ENCODE peak calls at places on chromosomes 11 and 22, in five cellular contexts. One of them, this sample, is unnamed.

GRCh38 chr22:49930596-49931412 is 12.4 kb downstream of the CRELD2 start:
- DNase-seq in hypothalamus: peak
- DNase-seq in ascending aorta: peak
- DNase-seq in IMR-90: peak
- DNase-seq in NCI-H1092 treated with DMSO at 0.1 percent for 48 hours: peak
- DNase-seq in this sample: peak

GRCh38 chr11:100949443-100949842 is 180.2 kb downstream of the PGR start:
- DNase-seq in hypothalamus: no peak
- DNase-seq in ascending aorta: no peak
- DNase-seq in IMR-90: no peak
- DNase-seq in NCI-H1092 treated with DMSO at 0.1 percent for 48 hours: no peak
- DNase-seq in this sample: no peak

GRCh38 chr11:106159846-106160245 is 82.4 kb downstream of the AASDHPPT start:
- DNase-seq in hypothalamus: no peak
- DNase-seq in ascending aorta: no peak
- DNase-seq in IMR-90: no peak
- DNase-seq in NCI-H1092 treated with DMSO at 0.1 percent for 48 hours: no peak
- DNase-seq in this sample: no peak

GRCh38 chr11:107840120-107840479 is 18.5 kb downstream of the SLC35F2 start:
- DNase-seq in hypothalamus: no peak
- DNase-seq in ascending aorta: no peak
- DNase-seq in IMR-90: no peak
- DNase-seq in NCI-H1092 treated with DMSO at 0.1 percent for 48 hours: no peak
- DNase-seq in this sample: no peak

GRCh38 chr11:1339066-1339675 is 29.7 kb upstream of the TOLLIP start:
- DNase-seq in hypothalamus: no peak
- DNase-seq in ascending aorta: no peak
- DNase-seq in IMR-90: no peak
- DNase-seq in NCI-H1092 treated with DMSO at 0.1 percent for 48 hours: no peak
- DNase-seq in this sample: no peak

GRCh38 chr11:32366671-32367070 is 68.7 kb downstream of the WT1 start:
- DNase-seq in hypothalamus: no peak
- DNase-seq in ascending aorta: no peak
- DNase-seq in IMR-90: no peak
- DNase-seq in NCI-H1092 treated with DMSO at 0.1 percent for 48 hours: no peak
- DNase-seq in this sample: no peak

GRCh38 chr11:68847395-68847794 is 5.7 kb upstream of the CPT1A start:
- DNase-seq in hypothalamus: no peak
- DNase-seq in ascending aorta: no peak
- DNase-seq in IMR-90: no peak
- DNase-seq in NCI-H1092 treated with DMSO at 0.1 percent for 48 hours: no peak
- DNase-seq in this sample: no peak

GRCh38 chr11:2468363-2469240 is 23.8 kb downstream of the KCNQ1 start:
- DNase-seq in hypothalamus: no peak
- DNase-seq in ascending aorta: no peak
- DNase-seq in IMR-90: no peak
- DNase-seq in NCI-H1092 treated with DMSO at 0.1 percent for 48 hours: no peak
- DNase-seq in this sample: no peak

GRCh38 chr11:74783241-74783871 is 34.7 kb downstream of the RNF169 start:
- DNase-seq in hypothalamus: no peak
- DNase-seq in ascending aorta: no peak
- DNase-seq in IMR-90: peak
- DNase-seq in NCI-H1092 treated with DMSO at 0.1 percent for 48 hours: no peak
- DNase-seq in this sample: peak

GRCh38 chr22:44743804-44744211 is 8.6 kb upstream of the ARHGAP8 start:
- DNase-seq in hypothalamus: no peak
- DNase-seq in ascending aorta: no peak
- DNase-seq in IMR-90: peak
- DNase-seq in NCI-H1092 treated with DMSO at 0.1 percent for 48 hours: no peak
- DNase-seq in this sample: no peak

GRCh38 chr11:70167723-70168404 is 35.2 kb upstream of the FADD start:
- DNase-seq in hypothalamus: no peak
- DNase-seq in ascending aorta: no peak
- DNase-seq in IMR-90: no peak
- DNase-seq in NCI-H1092 treated with DMSO at 0.1 percent for 48 hours: no peak
- DNase-seq in this sample: no peak

GRCh38 chr11:24289301-24289700 is 207.6 kb upstream of the LUZP2 start:
- DNase-seq in hypothalamus: no peak
- DNase-seq in ascending aorta: no peak
- DNase-seq in IMR-90: peak
- DNase-seq in NCI-H1092 treated with DMSO at 0.1 percent for 48 hours: no peak
- DNase-seq in this sample: no peak

GRCh38 chr11:104522650-104523049 is 358.7 kb upstream of the PDGFD start:
- DNase-seq in hypothalamus: no peak
- DNase-seq in ascending aorta: no peak
- DNase-seq in IMR-90: peak
- DNase-seq in NCI-H1092 treated with DMSO at 0.1 percent for 48 hours: no peak
- DNase-seq in this sample: no peak

GRCh38 chr11:10858505-10859360 is 880 bp upstream of the ZBED5 start:
- DNase-seq in hypothalamus: no peak
- DNase-seq in ascending aorta: no peak
- DNase-seq in IMR-90: peak
- DNase-seq in NCI-H1092 treated with DMSO at 0.1 percent for 48 hours: peak
- DNase-seq in this sample: peak

GRCh38 chr22:43624144-43624998 is 187.7 kb downstream of the EFCAB6 start:
- DNase-seq in hypothalamus: no peak
- DNase-seq in ascending aorta: no peak
- DNase-seq in IMR-90: no peak
- DNase-seq in NCI-H1092 treated with DMSO at 0.1 percent for 48 hours: no peak
- DNase-seq in this sample: no peak

GRCh38 chr22:36692280-36692679 is 11.3 kb downstream of the CACNG2 start:
- DNase-seq in hypothalamus: no peak
- DNase-seq in ascending aorta: no peak
- DNase-seq in IMR-90: no peak
- DNase-seq in NCI-H1092 treated with DMSO at 0.1 percent for 48 hours: no peak
- DNase-seq in this sample: no peak

GRCh38 chr22:50439314-50440250 is 35.3 kb downstream of the SBF1 start:
- DNase-seq in hypothalamus: no peak
- DNase-seq in ascending aorta: peak
- DNase-seq in IMR-90: no peak
- DNase-seq in NCI-H1092 treated with DMSO at 0.1 percent for 48 hours: no peak
- DNase-seq in this sample: no peak

GRCh38 chr11:62324738-62325556 is 12.3 kb upstream of the ASRGL1 start:
- DNase-seq in hypothalamus: no peak
- DNase-seq in ascending aorta: no peak
- DNase-seq in IMR-90: peak
- DNase-seq in NCI-H1092 treated with DMSO at 0.1 percent for 48 hours: peak
- DNase-seq in this sample: no peak

GRCh38 chr11:5204787-5205186 is 4.3 kb upstream of the OR51V1 start:
- DNase-seq in hypothalamus: no peak
- DNase-seq in ascending aorta: no peak
- DNase-seq in IMR-90: peak
- DNase-seq in NCI-H1092 treated with DMSO at 0.1 percent for 48 hours: no peak
- DNase-seq in this sample: no peak

GRCh38 chr22:23789121-23789520 is 2.4 kb downstream of the SMARCB1 start:
- DNase-seq in hypothalamus: no peak
- DNase-seq in ascending aorta: no peak
- DNase-seq in IMR-90: no peak
- DNase-seq in NCI-H1092 treated with DMSO at 0.1 percent for 48 hours: peak
- DNase-seq in this sample: no peak

GRCh38 chr11:1879941-1880720 is 11.6 kb downstream of the PRR33 start:
- DNase-seq in hypothalamus: no peak
- DNase-seq in ascending aorta: no peak
- DNase-seq in IMR-90: no peak
- DNase-seq in NCI-H1092 treated with DMSO at 0.1 percent for 48 hours: no peak
- DNase-seq in this sample: no peak

GRCh38 chr11:13238879-13239514 is 38.6 kb upstream of the BMAL1 start:
- DNase-seq in hypothalamus: no peak
- DNase-seq in ascending aorta: no peak
- DNase-seq in IMR-90: peak
- DNase-seq in NCI-H1092 treated with DMSO at 0.1 percent for 48 hours: peak
- DNase-seq in this sample: no peak

GRCh38 chr22:49961601-49962011 is 1.0 kb downstream of the PIM3 start:
- DNase-seq in hypothalamus: no peak
- DNase-seq in ascending aorta: no peak
- DNase-seq in IMR-90: no peak
- DNase-seq in NCI-H1092 treated with DMSO at 0.1 percent for 48 hours: no peak
- DNase-seq in this sample: no peak

GRCh38 chr11:76606102-76606793 is 64.3 kb downstream of the LRRC32 start:
- DNase-seq in hypothalamus: no peak
- DNase-seq in ascending aorta: no peak
- DNase-seq in IMR-90: no peak
- DNase-seq in NCI-H1092 treated with DMSO at 0.1 percent for 48 hours: no peak
- DNase-seq in this sample: no peak

GRCh38 chr11:9568161-9568853 is 5.2 kb upstream of the WEE1 start:
- DNase-seq in hypothalamus: no peak
- DNase-seq in ascending aorta: no peak
- DNase-seq in IMR-90: peak
- DNase-seq in NCI-H1092 treated with DMSO at 0.1 percent for 48 hours: no peak
- DNase-seq in this sample: no peak

GRCh38 chr22:24027389-24027980 is 16.4 kb downstream of the CABIN1 start:
- DNase-seq in hypothalamus: no peak
- DNase-seq in ascending aorta: no peak
- DNase-seq in IMR-90: no peak
- DNase-seq in NCI-H1092 treated with DMSO at 0.1 percent for 48 hours: no peak
- DNase-seq in this sample: no peak

GRCh38 chr22:28855355-28856094 is 27.8 kb upstream of the ZNRF3 start:
- DNase-seq in hypothalamus: no peak
- DNase-seq in ascending aorta: no peak
- DNase-seq in IMR-90: peak
- DNase-seq in NCI-H1092 treated with DMSO at 0.1 percent for 48 hours: peak
- DNase-seq in this sample: peak

GRCh38 chr22:40326905-40327735 is 19.2 kb upstream of the ADSL start:
- DNase-seq in hypothalamus: no peak
- DNase-seq in ascending aorta: no peak
- DNase-seq in IMR-90: peak
- DNase-seq in NCI-H1092 treated with DMSO at 0.1 percent for 48 hours: no peak
- DNase-seq in this sample: no peak

GRCh38 chr11:128052912-128053641 is 534.3 kb downstream of the ETS1 start:
- DNase-seq in hypothalamus: no peak
- DNase-seq in ascending aorta: no peak
- DNase-seq in IMR-90: peak
- DNase-seq in NCI-H1092 treated with DMSO at 0.1 percent for 48 hours: no peak
- DNase-seq in this sample: no peak

GRCh38 chr11:130071211-130071712 is 1.6 kb downstream of the APLP2 start:
- DNase-seq in hypothalamus: no peak
- DNase-seq in ascending aorta: no peak
- DNase-seq in IMR-90: peak
- DNase-seq in NCI-H1092 treated with DMSO at 0.1 percent for 48 hours: peak
- DNase-seq in this sample: peak

GRCh38 chr22:37747090-37747714 is 50.4 kb downstream of the TRIOBP start:
- DNase-seq in hypothalamus: no peak
- DNase-seq in ascending aorta: no peak
- DNase-seq in IMR-90: peak
- DNase-seq in NCI-H1092 treated with DMSO at 0.1 percent for 48 hours: no peak
- DNase-seq in this sample: no peak

GRCh38 chr11:34788642-34789041 is 127.5 kb downstream of the APIP start:
- DNase-seq in hypothalamus: no peak
- DNase-seq in ascending aorta: no peak
- DNase-seq in IMR-90: no peak
- DNase-seq in NCI-H1092 treated with DMSO at 0.1 percent for 48 hours: no peak
- DNase-seq in this sample: no peak

GRCh38 chr22:50674127-50674493 is 1.5 kb downstream of the SHANK3 start:
- DNase-seq in hypothalamus: no peak
- DNase-seq in ascending aorta: no peak
- DNase-seq in IMR-90: no peak
- DNase-seq in NCI-H1092 treated with DMSO at 0.1 percent for 48 hours: no peak
- DNase-seq in this sample: peak

GRCh38 chr11:116224154-116224888 is 548.5 kb downstream of the BUD13 start:
- DNase-seq in hypothalamus: no peak
- DNase-seq in ascending aorta: no peak
- DNase-seq in IMR-90: peak
- DNase-seq in NCI-H1092 treated with DMSO at 0.1 percent for 48 hours: peak
- DNase-seq in this sample: no peak